ENCODE peak calls at places on chromosomes 7 and 10, in nine cellular contexts. T is stimulated activated CD4-positive, alpha-beta T cell treated with anti-CD3 and anti-CD28 coated beads, Interleukin-4, amount 100 ng/mL, for 1 hour; R is T1000; E is Right ventricle myocardium superior; A is posterior vena cava; I is cerebellum; C is tibial nerve; M is KBM-7; O is left lobe of liver. Q is an unnamed sample.

GRCh38 chr10:58818889-58819288 is 306.2 kb downstream of the BICC1 start:
- DNase-seq in M (no peak), A (no peak), R (no peak), O (no peak), I (no peak), E (no peak), C (no peak), T (no peak), Q (no peak)

GRCh38 chr7:4338556-4338955 is 343.5 kb upstream of the FOXK1 start:
- DNase-seq in R (no peak), M (no peak), A (no peak), C (no peak), I (no peak), O (no peak), E (no peak), T (no peak), Q (no peak)

GRCh38 chr7:36784991-36785940 is 61.0 kb upstream of the AOAH start:
- DNase-seq in C (peak), A (peak), T (peak), E (peak), O (no peak), R (no peak), M (peak), I (no peak), Q (no peak)

GRCh38 chr10:87092861-87093460 is 1.7 kb downstream of the GLUD1 start:
- DNase-seq in M (peak), O (peak), I (no peak), T (no peak), E (no peak), R (no peak), A (no peak), C (no peak), Q (no peak)

GRCh38 chr10:104123397-104123796 is 1.4 kb downstream of the SFR1 start:
- DNase-seq in T (no peak), A (no peak), M (peak), R (no peak), O (no peak), I (peak), E (no peak), C (no peak), Q (no peak)

GRCh38 chr7:110257673-110258072 is 833.3 kb upstream of the LRRN3 start:
- DNase-seq in C (no peak), R (no peak), I (no peak), O (no peak), A (no peak), E (no peak), T (no peak), M (no peak), Q (no peak)

GRCh38 chr7:4937411-4937810 is 21.6 kb downstream of the MMD2 start:
- DNase-seq in A (no peak), T (no peak), R (no peak), M (no peak), E (no peak), I (no peak), O (no peak), C (no peak), Q (no peak)

GRCh38 chr10:132512693-132513345 is 24.8 kb upstream of the INPP5A start:
- DNase-seq in M (no peak), O (peak), E (peak), C (no peak), R (no peak), I (no peak), T (no peak), A (peak), Q (no peak)

GRCh38 chr10:36170943-36171501 is 528.9 kb upstream of the FZD8 start:
- DNase-seq in M (no peak), T (no peak), I (no peak), A (no peak), R (no peak), O (no peak), E (no peak), C (no peak), Q (no peak)

GRCh38 chr7:51213618-51214017 is 103.0 kb downstream of the COBL start:
- DNase-seq in M (no peak), O (peak), I (peak), C (no peak), R (no peak), A (no peak), T (no peak), E (no peak), Q (no peak)

Q was measured in cortex of kidney.